ENCODE peak calls at places on chromosomes 7 and 10, in nine cellular contexts. Z is fibroblast of the aortic adventitia, I is posterior vena cava, O is mucosa of descending colon, U is T-helper 9 cell, B is NCI-H1436, V is iPS-NIHi11, L is HTR-8/SVneo, M is AG08395. S is an unnamed sample.

GRCh38 chr10:97771913-97772823 is at the start of gene SFRP5:
- DNase-seq in Z (no peak), I (no peak), O (no peak), U (no peak), B (no peak), V (peak), L (no peak), M (no peak), S (no peak)

GRCh38 chr10:96577037-96577436 is 9.8 kb downstream of the TM9SF3 start:
- DNase-seq in Z (no peak), I (no peak), O (no peak), U (no peak), B (no peak), V (no peak), L (no peak), M (no peak), S (no peak)

GRCh38 chr7:138029941-138030340 is 28.1 kb upstream of the CREB3L2 start:
- DNase-seq in Z (peak), I (no peak), O (no peak), U (no peak), B (no peak), V (no peak), L (no peak), M (no peak), S (no peak)

GRCh38 chr10:86775859-86776180 is 19.4 kb downstream of the BMPR1A start:
- DNase-seq in Z (no peak), I (no peak), O (no peak), U (no peak), B (no peak), V (no peak), L (no peak), M (no peak), S (no peak)

GRCh38 chr10:3740157-3740871 is 44.7 kb downstream of the KLF6 start:
- DNase-seq in Z (peak), I (no peak), O (no peak), U (no peak), B (no peak), V (no peak), L (no peak), M (peak), S (peak)

GRCh38 chr10:100625821-100626220 is 90.1 kb downstream of the HIF1AN start:
- DNase-seq in Z (no peak), I (peak), O (no peak), U (no peak), B (no peak), V (peak), L (no peak), M (no peak), S (no peak)

GRCh38 chr7:157817433-157817832 is 480.6 kb downstream of the DNAJB6 start:
- DNase-seq in Z (no peak), I (peak), O (no peak), U (no peak), B (no peak), V (no peak), L (no peak), M (no peak), S (no peak)

GRCh38 chr7:150778738-150779301 is 21.3 kb downstream of the TMEM176B start:
- DNase-seq in Z (peak), I (peak), O (peak), U (peak), B (peak), V (peak), L (peak), M (peak), S (peak)

GRCh38 chr10:5583525-5584175 is 58.9 kb downstream of the CALML3 start:
- DNase-seq in Z (no peak), I (peak), O (peak), U (no peak), B (peak), V (peak), L (no peak), M (no peak), S (peak)

GRCh38 chr10:112663181-112663879 is 216.3 kb downstream of the VTI1A start:
- DNase-seq in Z (peak), I (no peak), O (no peak), U (no peak), B (no peak), V (no peak), L (no peak), M (peak), S (peak)

GRCh38 chr10:119305860-119306513 is 98.6 kb downstream of the GRK5 start:
- DNase-seq in Z (peak), I (peak), O (peak), U (peak), B (peak), V (no peak), L (peak), M (peak), S (peak)

GRCh38 chr7:48126037-48126436 is 37.0 kb downstream of the UPP1 start:
- DNase-seq in Z (no peak), I (no peak), O (no peak), U (no peak), B (no peak), V (no peak), L (no peak), M (no peak), S (no peak)

GRCh38 chr7:47942132-47942531 is 6.1 kb downstream of the PKD1L1 start:
- DNase-seq in Z (peak), I (no peak), O (no peak), U (no peak), B (no peak), V (no peak), L (no peak), M (no peak), S (no peak)

GRCh38 chr10:129277080-129277479 is 190.0 kb upstream of the MGMT start:
- DNase-seq in Z (no peak), I (no peak), O (no peak), U (no peak), B (no peak), V (no peak), L (no peak), M (no peak), S (no peak)

GRCh38 chr7:36682102-36682501 is 42.2 kb downstream of the AOAH start:
- DNase-seq in Z (no peak), I (no peak), O (no peak), U (no peak), B (no peak), V (no peak), L (no peak), M (no peak), S (no peak)

GRCh38 chr7:36895112-36895511 is 170.8 kb upstream of the AOAH start:
- DNase-seq in Z (no peak), I (no peak), O (no peak), U (no peak), B (no peak), V (no peak), L (no peak), M (no peak), S (peak)

GRCh38 chr10:124364674-124365073 is 54.0 kb downstream of the OAT start:
- DNase-seq in Z (no peak), I (no peak), O (no peak), U (no peak), B (no peak), V (no peak), L (no peak), M (no peak), S (no peak)

GRCh38 chr7:24216576-24217116 is 67.3 kb upstream of the NPY start:
- DNase-seq in Z (peak), I (peak), O (no peak), U (no peak), B (no peak), V (no peak), L (no peak), M (no peak), S (peak)

GRCh38 chr7:26555971-26556830 is 264.5 kb downstream of the SNX10 start:
- DNase-seq in Z (no peak), I (no peak), O (no peak), U (no peak), B (no peak), V (no peak), L (no peak), M (no peak), S (peak)